ENCODE peak calls at places on chromosomes 13 and 19, in five cellular contexts. T, K, V, H and W are unnamed samples.

GRCh38 chr19:20078696-20079095 is 896 bp downstream of the ZNF90 start:
- DNase-seq in T (no peak), K (no peak), V (no peak), H (peak), W (no peak)

GRCh38 chr13:106104281-106104901 is 431.1 kb downstream of the EFNB2 start:
- DNase-seq in T (no peak), K (no peak), V (no peak), H (no peak), W (no peak)

GRCh38 chr13:89982406-89983085 is 1364.9 kb upstream of the MIR17HG start:
- DNase-seq in T (no peak), K (no peak), V (no peak), H (no peak), W (no peak)

GRCh38 chr19:55586976-55587668 is 6.5 kb upstream of the ZNF579 start:
- DNase-seq in T (peak), K (peak), V (peak), H (peak), W (peak)

GRCh38 chr13:28429096-28429495 is 65.8 kb downstream of the FLT1 start:
- DNase-seq in T (no peak), K (no peak), V (no peak), H (no peak), W (no peak)

GRCh38 chr13:39875583-39875982 is 220.1 kb downstream of the COG6 start:
- DNase-seq in T (no peak), K (no peak), V (no peak), H (no peak), W (no peak)

GRCh38 chr19:33947565-33947964 is 150.9 kb downstream of the KCTD15 start:
- DNase-seq in T (no peak), K (no peak), V (no peak), H (no peak), W (no peak)

GRCh38 chr13:101706651-101707050 is 254.2 kb downstream of the ITGBL1 start:
- DNase-seq in T (no peak), K (peak), V (no peak), H (no peak), W (no peak)

GRCh38 chr19:30681162-30681996 is 309.2 kb downstream of the ZNF536 start:
- DNase-seq in T (no peak), K (no peak), V (no peak), H (no peak), W (no peak)

GRCh38 chr13:46595136-46595917 is 42.4 kb downstream of the LRCH1 start:
- DNase-seq in T (no peak), K (no peak), V (no peak), H (no peak), W (no peak)

GRCh38 chr13:22238269-22238668 is 567.4 kb downstream of the FGF9 start:
- DNase-seq in T (no peak), K (no peak), V (no peak), H (no peak), W (no peak)

GRCh38 chr13:40386586-40386985 is 279.9 kb downstream of the FOXO1 start:
- DNase-seq in T (no peak), K (no peak), V (no peak), H (no peak), W (no peak)

GRCh38 chr13:63184693-63185092 is 1769.0 kb upstream of the PCDH20 start:
- DNase-seq in T (no peak), K (peak), V (no peak), H (no peak), W (no peak)

GRCh38 chr13:112869202-112870061 is 99.6 kb upstream of the MCF2L start:
- DNase-seq in T (no peak), K (no peak), V (no peak), H (no peak), W (no peak)

GRCh38 chr13:48828962-48829405 is 146.7 kb upstream of the FNDC3A start:
- DNase-seq in T (no peak), K (no peak), V (no peak), H (peak), W (no peak)

GRCh38 chr19:9149976-9150375 is 9.8 kb downstream of the ZNF317 start:
- DNase-seq in T (no peak), K (no peak), V (no peak), H (no peak), W (no peak)

GRCh38 chr13:104779311-104779710 is 1713.1 kb upstream of the SLC10A2 start:
- DNase-seq in T (no peak), K (no peak), V (no peak), H (no peak), W (no peak)

GRCh38 chr19:41774515-41774980 is 19.2 kb downstream of the CEACAM6 start:
- DNase-seq in T (no peak), K (no peak), V (no peak), H (no peak), W (no peak)

GRCh38 chr13:97431365-97431764 is 2.6 kb upstream of the RAP2A start:
- DNase-seq in T (no peak), K (no peak), V (no peak), H (no peak), W (no peak)

GRCh38 chr13:97426695-97427094 is 7.3 kb upstream of the RAP2A start:
- DNase-seq in T (no peak), K (peak), V (no peak), H (no peak), W (no peak)

GRCh38 chr13:97432232-97432916 is 1.6 kb upstream of the RAP2A start:
- DNase-seq in T (no peak), K (no peak), V (no peak), H (no peak), W (no peak)

GRCh38 chr13:97430296-97430695 is 3.7 kb upstream of the RAP2A start:
- DNase-seq in T (no peak), K (no peak), V (no peak), H (no peak), W (no peak)

DNA sequence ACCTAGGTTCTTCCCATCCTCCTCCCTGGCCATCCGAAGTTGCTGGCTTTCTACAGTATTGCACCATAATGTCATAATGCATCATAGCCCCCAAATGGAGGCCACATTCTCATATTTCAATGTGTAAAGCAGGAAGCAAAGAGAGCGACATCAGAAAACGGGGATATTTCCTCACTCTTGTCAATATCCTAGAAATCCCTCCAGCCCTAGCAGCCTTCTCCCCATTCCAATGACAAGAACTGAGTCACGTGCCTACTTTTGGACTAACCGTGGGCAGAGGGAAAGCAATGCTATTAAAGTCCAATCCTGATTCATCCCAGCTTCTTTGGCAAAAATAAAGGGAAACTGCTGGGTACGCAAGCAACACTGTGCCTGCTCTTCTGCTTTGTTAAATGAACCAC is 4.3 kb upstream of the RAP2A start:
- DNase-seq in T (no peak), K (no peak), V (no peak), H (no peak), W (no peak)
- TF ChIP-seq FOXM1 in T (no peak), K (no peak), V (no peak), H (no peak), W (no peak)

DNA sequence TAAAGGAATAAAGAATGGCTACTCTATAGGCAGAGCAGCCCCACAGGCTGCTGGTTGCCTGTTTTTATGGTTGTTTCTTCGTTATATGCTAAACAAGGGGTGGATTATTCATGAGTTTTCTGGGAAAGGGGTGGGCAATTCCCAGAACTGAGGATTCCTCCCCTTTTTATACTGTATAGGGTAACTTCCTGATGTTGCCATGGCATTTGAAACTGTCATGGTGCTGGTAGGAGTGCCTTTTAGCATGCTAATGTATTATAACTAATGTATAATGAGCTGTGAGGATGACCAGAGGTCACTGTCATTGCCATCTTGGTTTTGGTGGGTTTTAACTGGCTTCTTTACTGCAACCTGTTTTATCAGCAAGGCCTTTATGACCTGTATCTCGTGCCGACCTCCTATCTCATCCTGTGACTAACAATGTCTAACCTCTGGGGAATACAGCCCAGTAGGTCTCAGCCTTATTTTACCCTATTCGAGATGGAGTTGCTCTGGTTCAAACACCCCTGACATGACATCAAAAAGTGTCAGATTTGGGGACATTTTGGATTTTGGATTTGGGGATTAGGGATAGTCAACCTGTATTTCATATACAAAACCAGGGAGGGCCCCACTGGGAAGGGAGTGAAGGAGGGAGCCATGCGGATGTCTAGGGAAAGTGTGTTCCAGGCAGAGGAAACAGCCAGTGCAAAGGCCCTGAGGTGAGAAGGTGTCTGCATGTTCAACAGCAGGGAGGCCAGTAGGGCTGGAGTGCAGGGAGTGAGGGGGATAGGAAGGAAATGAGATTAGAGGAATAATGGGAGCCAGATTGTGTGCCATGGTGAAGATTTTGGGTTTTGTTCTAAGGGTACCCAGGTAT is 10.9 kb downstream of the FXYD5 start:
- DNase-seq in T (no peak), K (no peak), V (no peak), H (no peak), W (no peak)
- TF ChIP-seq FOXM1 in T (no peak), K (no peak), V (no peak), H (no peak), W (no peak)

GRCh38 chr13:29484796-29485195 is 110.7 kb downstream of the SLC7A1 start:
- DNase-seq in T (no peak), K (no peak), V (no peak), H (no peak), W (no peak)
- TF ChIP-seq FOXM1 in T (no peak), K (no peak), V (no peak), H (no peak), W (no peak)

DNA sequence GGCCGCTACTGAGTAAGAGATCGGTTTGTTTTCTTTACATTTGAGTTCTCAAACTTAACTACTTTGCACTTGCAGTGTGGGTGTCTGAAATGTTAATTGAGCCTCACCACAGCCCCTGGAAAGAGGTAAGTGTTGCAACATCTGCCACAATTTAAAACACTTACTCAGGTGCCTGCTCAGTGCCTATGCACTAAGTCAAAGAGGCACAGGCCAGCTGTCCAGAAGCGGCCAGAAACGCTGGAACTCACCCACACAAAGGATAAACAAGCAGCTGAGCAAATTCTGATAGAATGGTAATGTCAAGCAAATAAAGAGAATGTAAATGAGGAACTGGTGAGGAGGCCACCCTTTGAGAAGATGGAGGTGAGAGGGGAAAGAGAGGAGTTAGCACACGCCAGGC is 67.8 kb upstream of the SERP2 start:
- DNase-seq in T (no peak), K (no peak), V (no peak), H (no peak), W (no peak)
- TF ChIP-seq FOXM1 in T (no peak), K (no peak), V (no peak), H (no peak), W (no peak)

GRCh38 chr19:40229484-40229883 is 3.0 kb upstream of the CCNP start:
- DNase-seq in T (no peak), K (no peak), V (no peak), H (no peak), W (no peak)
- TF ChIP-seq FOXM1 in T (no peak), K (no peak), V (no peak), H (no peak), W (no peak)

DNA sequence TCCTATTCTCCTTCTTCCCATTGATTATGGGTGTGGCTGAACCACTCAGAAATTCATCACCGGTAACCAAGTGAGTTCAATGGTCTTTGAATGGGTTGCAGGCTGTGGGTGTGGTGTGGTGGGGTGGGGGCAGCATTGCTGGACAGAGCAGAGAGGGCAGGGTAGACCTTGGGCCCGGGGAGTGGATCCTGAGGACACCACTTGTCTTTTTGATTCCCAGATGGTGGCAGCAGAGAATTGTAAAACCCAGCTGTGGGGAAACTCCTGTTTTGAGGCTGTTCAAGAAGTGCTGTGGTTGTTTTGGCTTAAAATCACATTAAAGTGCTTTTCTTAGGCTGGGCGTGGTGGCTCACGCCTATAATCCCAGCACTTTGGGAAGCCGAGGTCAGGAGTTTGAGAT is 45.8 kb upstream of the RGCC start:
- DNase-seq in T (no peak), K (peak), V (no peak), H (no peak), W (peak)
- TF ChIP-seq FOXM1 in T (no peak), K (no peak), V (no peak), H (no peak), W (no peak)

DNA sequence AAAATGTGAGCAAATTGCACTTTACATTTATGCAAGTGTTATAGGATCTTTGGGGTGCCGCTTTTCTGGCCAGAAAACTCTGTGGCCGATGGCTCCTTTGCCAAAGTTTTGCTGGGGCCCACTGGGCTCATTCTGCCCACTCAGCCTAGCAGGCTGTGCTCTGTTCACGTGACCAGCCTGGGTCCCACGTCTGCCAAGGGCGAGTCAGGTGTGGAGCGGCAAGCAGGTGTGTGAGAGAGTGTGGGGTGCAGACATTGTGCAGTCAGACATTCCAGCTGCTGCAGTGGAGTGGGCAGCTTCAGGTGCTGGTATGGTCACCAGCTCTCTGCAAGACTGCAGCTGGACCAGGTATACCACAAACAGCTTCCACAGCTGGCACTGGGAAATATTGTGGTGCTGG is 2305.7 kb downstream of the PCDH9 start:
- DNase-seq in T (no peak), K (no peak), V (no peak), H (no peak), W (no peak)
- TF ChIP-seq FOXM1 in T (no peak), K (no peak), V (no peak), H (no peak), W (no peak)

DNA sequence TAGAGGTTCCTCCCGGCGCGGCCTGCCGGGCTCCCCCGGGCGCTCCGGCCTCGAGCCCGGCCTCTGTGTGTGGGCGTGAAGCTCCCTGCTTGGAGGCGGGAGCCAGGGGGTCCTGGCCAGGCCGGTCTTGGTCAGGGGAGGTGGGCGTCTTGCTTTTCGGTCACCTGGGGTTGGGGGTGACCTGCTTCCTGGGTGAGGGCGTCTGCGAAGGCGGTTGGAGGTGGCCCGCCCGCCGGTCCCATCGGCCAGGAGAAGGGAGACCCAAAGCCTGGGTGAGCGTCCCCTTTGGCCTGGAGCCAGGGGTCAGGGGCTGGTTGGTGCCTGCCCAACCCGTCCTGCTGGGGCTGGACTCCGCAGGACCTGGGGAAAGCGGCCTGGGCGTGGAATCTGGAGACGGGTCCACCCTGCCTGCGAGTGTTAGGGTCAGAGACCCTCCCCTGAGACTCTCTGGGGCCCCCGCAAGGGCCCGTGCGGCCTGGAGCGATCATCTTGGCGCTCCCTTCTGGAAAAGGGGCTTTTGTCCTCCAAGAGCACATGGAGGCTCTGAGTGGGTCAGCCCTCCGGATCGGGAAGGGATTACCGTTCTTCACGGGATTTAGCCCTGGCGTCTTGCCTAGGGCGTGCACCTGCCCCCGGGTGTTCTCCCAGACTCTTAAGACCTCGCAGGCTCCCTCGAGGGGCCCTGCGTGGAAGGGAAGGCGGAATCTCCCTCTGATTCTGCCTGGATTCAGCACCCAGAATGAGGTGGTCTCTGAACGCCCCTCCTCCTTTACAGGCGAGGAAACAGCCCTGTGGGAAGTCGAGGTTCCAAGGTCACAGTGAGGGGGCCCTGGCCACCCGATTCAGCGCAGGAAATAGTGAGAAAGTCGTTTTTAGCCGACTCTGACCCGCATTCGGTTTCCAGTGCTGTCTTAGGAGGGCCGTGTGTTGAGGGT is 762 bp downstream of the BSG start:
- DNase-seq in T (no peak), K (no peak), V (peak), H (peak), W (no peak)
- TF ChIP-seq FOXM1 in T (no peak), K (no peak), V (no peak), H (no peak), W (no peak)